ENCODE peak calls at places on chromosome 11, in five cellular contexts. B, N, G, V and E are unnamed samples.

GRCh38 chr11:23789938-23790371 is 706.9 kb upstream of the LUZP2 start:
- DNase-seq in B (no peak), N (no peak), G (peak), V (no peak), E (peak)

GRCh38 chr11:78332174-78332866 is 85.3 kb downstream of the GAB2 start:
- DNase-seq in B (no peak), N (no peak), G (peak), V (no peak), E (peak)

GRCh38 chr11:130449996-130450419 is 1.6 kb downstream of the ADAMTS15 start:
- DNase-seq in B (no peak), N (no peak), G (peak), V (peak), E (peak)

GRCh38 chr11:44235765-44236201 is 74.2 kb downstream of the ALX4 start:
- DNase-seq in B (no peak), N (no peak), G (peak), V (no peak), E (peak)

GRCh38 chr11:47305734-47306483 is 36.0 kb downstream of the MADD start:
- DNase-seq in B (no peak), N (no peak), G (no peak), V (no peak), E (no peak)

GRCh38 chr11:117814766-117815261 is 9.7 kb downstream of the FXYD2 start:
- DNase-seq in B (peak), N (peak), G (no peak), V (peak), E (no peak)

GRCh38 chr11:62062223-62062861 is 61.5 kb upstream of the INCENP start:
- DNase-seq in B (no peak), N (no peak), G (no peak), V (no peak), E (no peak)

GRCh38 chr11:79369094-79369493 is 71.7 kb downstream of the TENM4 start:
- DNase-seq in B (no peak), N (no peak), G (no peak), V (no peak), E (no peak)

GRCh38 chr11:64758330-64759079 is 1.3 kb downstream of the PYGM start:
- DNase-seq in B (peak), N (no peak), G (no peak), V (peak), E (no peak)

GRCh38 chr11:8168485-8169257 is at the start of gene RIC3:
- DNase-seq in B (peak), N (peak), G (no peak), V (peak), E (no peak)

GRCh38 chr11:43567396-43567975 is 113.1 kb upstream of the HSD17B12 start:
- DNase-seq in B (peak), N (no peak), G (peak), V (peak), E (peak)

GRCh38 chr11:63765688-63766241 is 2.8 kb downstream of the ZFTA start:
- DNase-seq in B (peak), N (no peak), G (no peak), V (no peak), E (no peak)

GRCh38 chr11:80103149-80103859 is 662.5 kb upstream of the TENM4 start:
- DNase-seq in B (no peak), N (no peak), G (peak), V (no peak), E (peak)

GRCh38 chr11:117917591-117917990 is 11.6 kb downstream of the TMPRSS13 start:
- DNase-seq in B (no peak), N (no peak), G (no peak), V (peak), E (no peak)

GRCh38 chr11:100827934-100828661 is 141.0 kb downstream of the ARHGAP42 start:
- DNase-seq in B (no peak), N (no peak), G (peak), V (peak), E (peak)
- TF ChIP-seq CTCF in B (peak), N (no peak), G (peak), V (peak), E (peak)

DNA sequence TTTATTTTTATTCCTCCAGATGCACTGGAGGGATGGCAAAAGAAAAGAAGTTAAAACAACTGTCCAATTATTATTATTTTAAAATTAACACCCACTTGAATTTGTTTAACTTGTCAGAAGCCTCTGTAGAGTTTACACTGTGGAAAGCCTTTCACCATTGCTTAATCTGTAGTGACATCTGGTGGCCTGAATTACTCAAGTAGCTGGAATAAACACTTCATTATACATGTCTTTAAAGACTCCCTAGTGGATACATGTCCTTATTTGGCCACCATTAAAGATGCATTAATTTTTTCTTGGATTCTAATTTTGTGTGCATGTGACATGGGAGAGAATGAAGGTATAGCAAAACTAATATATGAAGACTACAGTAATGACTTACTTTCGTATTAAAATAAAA is 1496.5 kb downstream of the FAM181B start:
- DNase-seq in B (peak), N (no peak), G (peak), V (no peak), E (peak)
- TF ChIP-seq CTCF in B (peak), N (no peak), G (no peak), V (peak), E (no peak)

GRCh38 chr11:119754199-119754598 is 25.2 kb upstream of the NECTIN1 start:
- DNase-seq in B (no peak), N (no peak), G (no peak), V (no peak), E (peak)

GRCh38 chr11:119755351-119756071 is 26.5 kb upstream of the NECTIN1 start:
- DNase-seq in B (no peak), N (no peak), G (no peak), V (peak), E (no peak)

GRCh38 chr11:119757378-119757777 is 28.4 kb upstream of the NECTIN1 start:
- DNase-seq in B (no peak), N (no peak), G (no peak), V (no peak), E (no peak)

GRCh38 chr11:119754656-119755350 is 25.8 kb upstream of the NECTIN1 start:
- DNase-seq in B (no peak), N (no peak), G (no peak), V (no peak), E (no peak)

DNA sequence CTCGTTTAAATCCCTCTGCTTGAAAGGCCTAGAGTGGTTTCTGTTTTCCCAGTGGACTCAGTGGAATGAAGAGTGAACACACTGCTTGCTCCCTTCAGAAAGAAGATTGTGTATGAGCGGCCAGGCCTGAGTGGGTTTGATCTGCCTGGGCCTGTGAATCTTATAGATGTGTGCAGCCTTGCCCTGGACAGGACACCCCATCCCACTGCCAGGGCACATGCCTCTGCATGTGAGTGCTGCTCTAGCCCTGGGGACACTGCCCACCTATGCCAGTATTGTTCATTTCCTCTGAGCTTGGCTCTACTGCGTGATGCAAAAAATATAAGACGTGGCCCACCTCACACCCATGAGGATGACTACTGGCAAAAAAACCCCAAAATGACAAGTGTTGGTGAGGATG is 27.2 kb upstream of the NECTIN1 start:
- DNase-seq in B (no peak), N (no peak), G (no peak), V (no peak), E (no peak)
- TF ChIP-seq CTCF in B (no peak), N (no peak), G (no peak), V (no peak), E (no peak)

GRCh38 chr11:17822021-17822781 is 87.6 kb downstream of the KCNC1 start:
- DNase-seq in B (no peak), N (no peak), G (peak), V (peak), E (peak)

GRCh38 chr11:17831228-17831627 is 96.6 kb downstream of the KCNC1 start:
- DNase-seq in B (no peak), N (no peak), G (no peak), V (no peak), E (no peak)

GRCh38 chr11:17831883-17832282 is 97.3 kb downstream of the KCNC1 start:
- DNase-seq in B (no peak), N (no peak), G (no peak), V (no peak), E (no peak)

GRCh38 chr11:17828311-17828751 is 93.8 kb downstream of the KCNC1 start:
- DNase-seq in B (no peak), N (no peak), G (peak), V (no peak), E (peak)

DNA sequence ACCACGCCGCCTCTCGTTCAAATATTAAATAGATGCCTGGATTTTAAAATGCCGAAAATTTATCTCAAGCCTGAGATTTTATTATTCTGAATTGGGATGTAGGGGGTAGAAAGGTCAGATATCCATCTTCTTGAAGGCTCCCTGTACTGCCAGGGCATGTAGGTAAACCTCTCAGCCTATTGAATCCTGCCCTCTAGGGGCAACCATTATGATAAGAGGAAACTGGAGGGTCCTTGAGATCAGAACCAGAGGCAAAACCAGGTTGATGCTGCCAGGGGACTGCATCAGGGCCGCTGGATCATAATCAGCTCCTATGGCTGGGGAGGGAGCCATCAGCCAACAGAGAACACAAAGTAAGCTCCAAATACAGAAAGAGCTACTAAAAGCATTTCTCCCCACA is 92.4 kb downstream of the KCNC1 start:
- DNase-seq in B (no peak), N (no peak), G (no peak), V (peak), E (no peak)
- TF ChIP-seq CTCF in B (no peak), N (no peak), G (peak), V (peak), E (no peak)

GRCh38 chr11:13205446-13205845 is 72.1 kb upstream of the BMAL1 start:
- DNase-seq in B (no peak), N (no peak), G (no peak), V (no peak), E (no peak)

GRCh38 chr11:13207665-13208594 is 69.7 kb upstream of the BMAL1 start:
- DNase-seq in B (no peak), N (no peak), G (peak), V (peak), E (peak)

GRCh38 chr11:13206086-13206640 is 71.4 kb upstream of the BMAL1 start:
- DNase-seq in B (no peak), N (no peak), G (no peak), V (no peak), E (no peak)

GRCh38 chr11:13208921-13209320 is 68.7 kb upstream of the BMAL1 start:
- DNase-seq in B (no peak), N (no peak), G (peak), V (no peak), E (no peak)

DNA sequence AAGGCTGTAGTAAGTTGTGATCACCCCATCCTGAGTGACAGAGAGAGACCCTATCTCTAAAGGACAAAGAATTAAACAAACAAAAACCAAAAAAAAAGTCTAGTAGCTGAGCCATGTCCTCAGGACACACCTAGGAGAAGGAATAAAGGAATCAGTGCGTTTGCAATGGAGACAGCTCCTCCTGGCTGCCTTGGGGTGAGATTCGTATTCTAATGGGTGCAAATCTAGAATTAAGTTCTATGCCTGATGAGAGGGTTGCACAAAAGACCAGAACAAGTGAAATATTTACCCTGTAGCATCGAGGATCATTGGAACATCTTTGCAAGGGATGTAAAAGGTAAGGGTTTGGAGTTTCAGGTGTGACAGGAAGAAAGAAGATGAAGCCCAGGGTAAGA is 70.3 kb upstream of the BMAL1 start:
- DNase-seq in B (no peak), N (no peak), G (peak), V (no peak), E (no peak)
- TF ChIP-seq CTCF in B (no peak), N (no peak), G (peak), V (peak), E (peak)

GRCh38 chr11:25925359-25925758 is 406.6 kb upstream of the ANO3 start:
- DNase-seq in B (no peak), N (no peak), G (no peak), V (no peak), E (no peak)
- TF ChIP-seq CTCF in B (no peak), N (no peak), G (no peak), V (no peak), E (no peak)

GRCh38 chr11:72812604-72812967 is 1.6 kb upstream of the ATG16L2 start:
- DNase-seq in B (no peak), N (no peak), G (no peak), V (peak), E (no peak)
- TF ChIP-seq CTCF in B (no peak), N (no peak), G (no peak), V (no peak), E (no peak)

DNA sequence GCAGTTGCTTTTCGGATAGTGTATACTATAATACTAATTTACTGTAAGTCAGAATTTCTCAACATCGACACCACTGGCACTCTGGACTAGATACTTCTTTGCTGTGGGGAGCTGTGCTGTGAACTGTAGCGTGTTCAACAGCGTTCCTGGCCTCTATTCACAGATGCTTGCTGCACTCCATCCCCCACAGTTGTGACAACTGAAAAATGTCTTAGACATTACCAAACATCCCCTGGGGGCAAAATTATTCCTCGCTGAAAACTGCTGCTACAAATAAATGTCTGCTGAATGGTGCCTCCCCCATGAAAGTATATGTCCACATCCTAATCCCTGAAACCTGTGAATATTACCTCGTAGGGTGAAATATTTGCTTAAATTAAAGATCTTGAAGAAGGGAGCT is 7.5 kb upstream of the SLC15A3 start:
- DNase-seq in B (no peak), N (no peak), G (no peak), V (no peak), E (no peak)
- TF ChIP-seq CTCF in B (no peak), N (no peak), G (no peak), V (no peak), E (no peak)

GRCh38 chr11:119154178-119154577 is 5.3 kb downstream of the ABCG4 start:
- DNase-seq in B (no peak), N (no peak), G (no peak), V (no peak), E (no peak)

GRCh38 chr11:119158467-119158866 is 9.6 kb downstream of the ABCG4 start:
- DNase-seq in B (no peak), N (no peak), G (no peak), V (no peak), E (no peak)

GRCh38 chr11:119157088-119157487 is 8.2 kb downstream of the ABCG4 start:
- DNase-seq in B (no peak), N (no peak), G (no peak), V (no peak), E (no peak)

GRCh38 chr11:119156496-119156895 is 7.6 kb downstream of the ABCG4 start:
- DNase-seq in B (no peak), N (no peak), G (no peak), V (no peak), E (no peak)

GRCh38 chr11:119155733-119156492 is 7.1 kb downstream of the ABCG4 start:
- DNase-seq in B (no peak), N (no peak), G (no peak), V (peak), E (no peak)
- TF ChIP-seq CTCF in B (peak), N (no peak), G (no peak), V (peak), E (peak)

GRCh38 chr11:134144744-134145143 is 75.9 kb downstream of the JAM3 start:
- DNase-seq in B (no peak), N (no peak), G (peak), V (no peak), E (no peak)
- TF ChIP-seq CTCF in B (no peak), N (no peak), G (no peak), V (no peak), E (no peak)